ENCODE peak calls at places on chromosomes 13 and 19, in eight cellular contexts. One of them, this sample, is unnamed. For H3K4me1, the result is how much of the 10 kb centered on the place peaks cover.

GRCh38 chr13:111399776-111400505 is 79.5 kb downstream of the TEX29 start:
- DNase-seq in lower lobe of right lung: no peak
- DNase-seq in heart left ventricle: no peak
- DNase-seq in esophagus squamous epithelium: no peak
- DNase-seq in transverse colon: no peak
- DNase-seq in adrenal gland: no peak
- DNase-seq in prostate gland: no peak
- DNase-seq in Caco-2: no peak
- DNase-seq in this sample: no peak

GRCh38 chr13:42110410-42111155 is 62.1 kb downstream of the DGKH start:
- DNase-seq in lower lobe of right lung: no peak
- DNase-seq in heart left ventricle: no peak
- DNase-seq in esophagus squamous epithelium: no peak
- DNase-seq in transverse colon: no peak
- DNase-seq in adrenal gland: no peak
- DNase-seq in prostate gland: peak
- DNase-seq in Caco-2: peak
- DNase-seq in this sample: peak

GRCh38 chr13:78602561-78603239 is 652 bp downstream of the POU4F1 start:
- DNase-seq in lower lobe of right lung: no peak
- DNase-seq in heart left ventricle: no peak
- DNase-seq in esophagus squamous epithelium: no peak
- DNase-seq in transverse colon: no peak
- DNase-seq in adrenal gland: no peak
- DNase-seq in prostate gland: no peak
- DNase-seq in Caco-2: no peak
- DNase-seq in this sample: no peak

GRCh38 chr19:48544856-48545750 is 6.9 kb upstream of the SULT2B1 start:
- DNase-seq in lower lobe of right lung: no peak
- DNase-seq in heart left ventricle: no peak
- DNase-seq in esophagus squamous epithelium: no peak
- DNase-seq in transverse colon: no peak
- DNase-seq in adrenal gland: no peak
- DNase-seq in prostate gland: no peak
- DNase-seq in Caco-2: no peak
- DNase-seq in this sample: no peak

GRCh38 chr13:25281937-25282332 is 5.4 kb downstream of the MTMR6 start:
- DNase-seq in lower lobe of right lung: no peak
- DNase-seq in heart left ventricle: no peak
- DNase-seq in esophagus squamous epithelium: no peak
- DNase-seq in transverse colon: no peak
- DNase-seq in adrenal gland: no peak
- DNase-seq in prostate gland: no peak
- DNase-seq in Caco-2: no peak
- DNase-seq in this sample: no peak

GRCh38 chr13:75226092-75226491 is 255.9 kb downstream of the TBC1D4 start:
- DNase-seq in lower lobe of right lung: peak
- DNase-seq in heart left ventricle: no peak
- DNase-seq in esophagus squamous epithelium: no peak
- DNase-seq in transverse colon: no peak
- DNase-seq in adrenal gland: no peak
- DNase-seq in prostate gland: no peak
- DNase-seq in Caco-2: no peak
- DNase-seq in this sample: no peak

GRCh38 chr13:99585609-99586008 is 84.3 kb downstream of the TM9SF2 start:
- DNase-seq in lower lobe of right lung: no peak
- DNase-seq in heart left ventricle: no peak
- DNase-seq in esophagus squamous epithelium: no peak
- DNase-seq in transverse colon: no peak
- DNase-seq in adrenal gland: no peak
- DNase-seq in prostate gland: no peak
- DNase-seq in Caco-2: no peak
- DNase-seq in this sample: no peak

GRCh38 chr19:41708481-41708880 is at the start of gene CEACAM5:
- DNase-seq in lower lobe of right lung: no peak
- DNase-seq in heart left ventricle: no peak
- DNase-seq in esophagus squamous epithelium: no peak
- DNase-seq in transverse colon: peak
- DNase-seq in adrenal gland: no peak
- DNase-seq in prostate gland: no peak
- DNase-seq in Caco-2: no peak
- DNase-seq in this sample: no peak

GRCh38 chr19:45935267-45935666 is 20.7 kb upstream of the NANOS2 start:
- DNase-seq in lower lobe of right lung: no peak
- DNase-seq in heart left ventricle: no peak
- DNase-seq in esophagus squamous epithelium: no peak
- DNase-seq in transverse colon: no peak
- DNase-seq in adrenal gland: no peak
- DNase-seq in prostate gland: no peak
- DNase-seq in Caco-2: no peak
- DNase-seq in this sample: no peak

GRCh38 chr19:19405919-19406877 is 723 bp downstream of the GATAD2A start:
- DNase-seq in lower lobe of right lung: peak
- DNase-seq in heart left ventricle: peak
- DNase-seq in esophagus squamous epithelium: no peak
- DNase-seq in transverse colon: peak
- DNase-seq in adrenal gland: peak
- DNase-seq in prostate gland: peak
- DNase-seq in Caco-2: peak
- DNase-seq in this sample: no peak

GRCh38 chr13:73991884-73992283 is 142.3 kb downstream of the KLF12 start:
- DNase-seq in lower lobe of right lung: no peak
- DNase-seq in heart left ventricle: no peak
- DNase-seq in esophagus squamous epithelium: no peak
- DNase-seq in transverse colon: no peak
- DNase-seq in adrenal gland: no peak
- DNase-seq in prostate gland: no peak
- DNase-seq in Caco-2: no peak
- DNase-seq in this sample: no peak

GRCh38 chr13:62643007-62643483 is 1227.4 kb upstream of the PCDH20 start:
- DNase-seq in lower lobe of right lung: no peak
- DNase-seq in heart left ventricle: no peak
- DNase-seq in esophagus squamous epithelium: no peak
- DNase-seq in transverse colon: no peak
- DNase-seq in adrenal gland: no peak
- DNase-seq in prostate gland: no peak
- DNase-seq in Caco-2: no peak
- DNase-seq in this sample: peak

GRCh38 chr13:84362777-84363176 is 480.5 kb upstream of the SLITRK1 start:
- DNase-seq in lower lobe of right lung: no peak
- DNase-seq in heart left ventricle: no peak
- DNase-seq in esophagus squamous epithelium: no peak
- DNase-seq in transverse colon: no peak
- DNase-seq in adrenal gland: no peak
- DNase-seq in prostate gland: no peak
- DNase-seq in Caco-2: no peak
- DNase-seq in this sample: no peak

GRCh38 chr13:109816112-109816978 is 30.0 kb upstream of the IRS2 start:
- DNase-seq in lower lobe of right lung: no peak
- DNase-seq in heart left ventricle: no peak
- DNase-seq in esophagus squamous epithelium: no peak
- DNase-seq in transverse colon: no peak
- DNase-seq in adrenal gland: no peak
- DNase-seq in prostate gland: no peak
- DNase-seq in Caco-2: no peak
- DNase-seq in this sample: no peak

GRCh38 chr19:5632241-5632612 is 9.3 kb downstream of the SAFB start:
- DNase-seq in lower lobe of right lung: no peak
- DNase-seq in heart left ventricle: no peak
- DNase-seq in esophagus squamous epithelium: no peak
- DNase-seq in transverse colon: no peak
- DNase-seq in adrenal gland: no peak
- DNase-seq in prostate gland: no peak
- DNase-seq in Caco-2: no peak
- DNase-seq in this sample: no peak

GRCh38 chr19:39209196-39209595 is 5.1 kb upstream of the SYCN start:
- DNase-seq in lower lobe of right lung: no peak
- DNase-seq in heart left ventricle: no peak
- DNase-seq in esophagus squamous epithelium: no peak
- DNase-seq in transverse colon: no peak
- DNase-seq in adrenal gland: no peak
- DNase-seq in prostate gland: no peak
- DNase-seq in Caco-2: no peak
- DNase-seq in this sample: no peak

GRCh38 chr19:39211731-39212376 is 7.8 kb upstream of the SYCN start:
- DNase-seq in lower lobe of right lung: no peak
- DNase-seq in heart left ventricle: no peak
- DNase-seq in esophagus squamous epithelium: no peak
- DNase-seq in transverse colon: no peak
- DNase-seq in adrenal gland: no peak
- DNase-seq in prostate gland: no peak
- DNase-seq in Caco-2: no peak
- DNase-seq in this sample: no peak

GRCh38 chr19:39217094-39217493 is 13.0 kb upstream of the SYCN start:
- DNase-seq in lower lobe of right lung: no peak
- DNase-seq in heart left ventricle: no peak
- DNase-seq in esophagus squamous epithelium: no peak
- DNase-seq in transverse colon: no peak
- DNase-seq in adrenal gland: no peak
- DNase-seq in prostate gland: no peak
- DNase-seq in Caco-2: no peak
- DNase-seq in this sample: no peak

GRCh38 chr19:39208175-39208795 is 4.2 kb upstream of the SYCN start:
- DNase-seq in lower lobe of right lung: no peak
- DNase-seq in heart left ventricle: no peak
- DNase-seq in esophagus squamous epithelium: no peak
- DNase-seq in transverse colon: no peak
- DNase-seq in adrenal gland: no peak
- DNase-seq in prostate gland: no peak
- DNase-seq in Caco-2: no peak
- DNase-seq in this sample: no peak

GRCh38 chr19:39212377-39212742 is 8.3 kb upstream of the SYCN start:
- DNase-seq in lower lobe of right lung: peak
- DNase-seq in heart left ventricle: no peak
- DNase-seq in esophagus squamous epithelium: no peak
- DNase-seq in transverse colon: peak
- DNase-seq in adrenal gland: no peak
- DNase-seq in prostate gland: no peak
- DNase-seq in Caco-2: peak
- DNase-seq in this sample: no peak
- H3K4me1 ChIP-seq in lower lobe of right lung: under half
- H3K4me1 ChIP-seq in heart left ventricle: under half
- H3K4me1 ChIP-seq in esophagus squamous epithelium: under half
- H3K4me1 ChIP-seq in transverse colon: under half
- H3K4me1 ChIP-seq in adrenal gland: under half
- H3K4me1 ChIP-seq in prostate gland: under half
- H3K4me1 ChIP-seq in Caco-2: under half
- H3K4me1 ChIP-seq in this sample: under half

DNA sequence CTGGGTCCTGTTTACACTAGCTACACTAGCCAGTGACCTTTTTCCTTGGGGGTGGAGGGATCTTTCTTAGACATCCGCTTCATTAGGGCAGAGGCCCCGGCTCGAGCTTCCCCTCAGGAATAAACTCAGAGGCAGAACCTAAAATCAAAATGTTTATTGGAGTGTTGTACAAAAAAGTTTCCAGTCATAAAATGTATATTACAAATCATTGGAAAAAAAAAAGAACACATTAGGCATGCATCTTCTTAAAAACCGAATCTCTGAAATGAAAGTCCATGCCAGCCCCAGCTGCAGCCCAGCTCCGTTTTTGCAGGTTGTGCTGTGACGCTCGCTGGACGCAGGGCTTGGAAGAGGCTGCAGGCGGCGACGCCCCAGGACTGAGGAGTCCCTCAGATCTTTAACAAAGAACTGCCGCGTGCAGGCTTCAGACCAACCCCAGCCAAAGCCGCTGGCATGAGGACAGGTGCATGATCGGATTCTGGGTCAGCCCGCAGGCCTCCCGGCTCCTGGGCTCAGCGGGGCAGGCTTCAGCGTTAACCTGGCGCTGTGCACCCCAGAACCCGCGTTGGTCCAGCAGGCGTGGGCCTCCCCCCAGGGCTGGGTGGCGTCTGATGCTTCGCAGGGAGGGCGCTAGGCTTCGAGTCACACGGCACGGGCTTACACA is 773 bp upstream of the TIMM13 start:
- DNase-seq in lower lobe of right lung: peak
- DNase-seq in heart left ventricle: no peak
- DNase-seq in esophagus squamous epithelium: no peak
- DNase-seq in transverse colon: peak
- DNase-seq in adrenal gland: peak
- DNase-seq in prostate gland: peak
- DNase-seq in Caco-2: peak
- DNase-seq in this sample: no peak
- TF ChIP-seq CTCF in lower lobe of right lung: no peak
- TF ChIP-seq CTCF in heart left ventricle: no peak
- TF ChIP-seq CTCF in esophagus squamous epithelium: no peak
- TF ChIP-seq CTCF in transverse colon: no peak
- TF ChIP-seq CTCF in adrenal gland: no peak
- TF ChIP-seq CTCF in prostate gland: no peak
- TF ChIP-seq CTCF in Caco-2: no peak
- TF ChIP-seq CTCF in this sample: no peak

DNA sequence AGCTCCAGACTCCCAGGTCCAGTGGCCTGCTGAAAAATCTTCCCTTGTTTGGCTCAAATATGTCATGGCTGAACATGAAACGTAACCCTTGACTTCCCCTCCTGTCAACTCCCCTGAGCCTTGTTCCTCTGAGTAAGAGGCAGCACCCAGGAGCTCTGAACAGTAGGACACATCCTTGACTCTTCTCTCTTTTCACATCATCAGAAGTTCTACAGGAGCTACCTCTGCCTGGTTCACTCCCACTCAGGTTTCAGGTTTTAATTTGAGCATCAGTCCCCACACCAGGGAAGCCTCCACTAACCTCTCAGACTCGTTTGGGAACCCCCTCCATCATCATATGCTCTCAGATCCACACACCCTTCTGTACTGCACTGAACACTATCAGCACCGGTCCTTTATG is 30.3 kb downstream of the ZNF823 start:
- DNase-seq in lower lobe of right lung: no peak
- DNase-seq in heart left ventricle: no peak
- DNase-seq in esophagus squamous epithelium: no peak
- DNase-seq in transverse colon: no peak
- DNase-seq in adrenal gland: no peak
- DNase-seq in prostate gland: no peak
- DNase-seq in Caco-2: no peak
- DNase-seq in this sample: no peak
- H3K4me1 ChIP-seq in lower lobe of right lung: under half
- H3K4me1 ChIP-seq in heart left ventricle: under half
- H3K4me1 ChIP-seq in esophagus squamous epithelium: under half
- H3K4me1 ChIP-seq in transverse colon: under half
- H3K4me1 ChIP-seq in adrenal gland: under half
- H3K4me1 ChIP-seq in prostate gland: under half
- H3K4me1 ChIP-seq in Caco-2: under half
- H3K4me1 ChIP-seq in this sample: under half

GRCh38 chr13:49693877-49694276 is 2.6 kb upstream of the EBPL start:
- DNase-seq in lower lobe of right lung: no peak
- DNase-seq in heart left ventricle: no peak
- DNase-seq in esophagus squamous epithelium: no peak
- DNase-seq in transverse colon: no peak
- DNase-seq in adrenal gland: no peak
- DNase-seq in prostate gland: no peak
- DNase-seq in Caco-2: no peak
- DNase-seq in this sample: no peak
- TF ChIP-seq CTCF in lower lobe of right lung: no peak
- TF ChIP-seq CTCF in heart left ventricle: no peak
- TF ChIP-seq CTCF in esophagus squamous epithelium: no peak
- TF ChIP-seq CTCF in transverse colon: no peak
- TF ChIP-seq CTCF in adrenal gland: no peak
- TF ChIP-seq CTCF in prostate gland: no peak
- TF ChIP-seq CTCF in Caco-2: no peak
- TF ChIP-seq CTCF in this sample: no peak